ENCODE peak calls at places on chromosomes 1 and 21, in ten cellular contexts. One of them, this sample, is unnamed.

GRCh38 chr1:53527368-53527767 is 68.2 kb downstream of the DMRTB1 start:
- DNase-seq in stomach: no peak
- DNase-seq in activated T-cell treated with anti-CD3 and anti-CD28 coated beads, Interleukin-2, amount 50 U/mL, for 72 hours: no peak
- DNase-seq in fibroblast of mammary gland: no peak
- DNase-seq in sciatic nerve: no peak
- DNase-seq in activated T-helper 1 cell treated with anti-CD3 and anti-CD28 coated beads, Interleukin-2, amount 50 U/mL, for 16 hours: no peak
- DNase-seq in stimulated activated CD4-positive, alpha-beta T cell treated with anti-CD3 and anti-CD28 coated beads, Interleukin-1b, Interleukin-23, amount 100 ng/mL, for 24 hours: no peak
- DNase-seq in RWPE1: no peak
- DNase-seq in amniotic stem cell: no peak
- DNase-seq in stimulated activated CD8-positive, alpha-beta memory T cell treated with anti-CD3 and anti-CD28 coated beads, Interleukin-4, amount 100 ng/mL, for 4 hours: no peak
- DNase-seq in this sample: no peak

GRCh38 chr21:31283025-31283424 is 61.0 kb downstream of the TIAM1 start:
- DNase-seq in activated T-helper 1 cell treated with anti-CD3 and anti-CD28 coated beads, Interleukin-2, amount 50 U/mL, for 16 hours: no peak
- DNase-seq in stimulated activated CD4-positive, alpha-beta T cell treated with anti-CD3 and anti-CD28 coated beads, Interleukin-1b, Interleukin-23, amount 100 ng/mL, for 24 hours: no peak
- DNase-seq in activated T-cell treated with anti-CD3 and anti-CD28 coated beads, Interleukin-2, amount 50 U/mL, for 72 hours: peak
- DNase-seq in stimulated activated CD8-positive, alpha-beta memory T cell treated with anti-CD3 and anti-CD28 coated beads, Interleukin-4, amount 100 ng/mL, for 4 hours: peak
- DNase-seq in amniotic stem cell: no peak
- DNase-seq in RWPE1: no peak
- DNase-seq in stomach: peak
- DNase-seq in sciatic nerve: no peak
- DNase-seq in fibroblast of mammary gland: no peak
- DNase-seq in this sample: no peak

GRCh38 chr1:156705918-156706646 is 699 bp upstream of the CRABP2 start:
- DNase-seq in amniotic stem cell: peak
- DNase-seq in stomach: peak
- DNase-seq in stimulated activated CD8-positive, alpha-beta memory T cell treated with anti-CD3 and anti-CD28 coated beads, Interleukin-4, amount 100 ng/mL, for 4 hours: peak
- DNase-seq in sciatic nerve: peak
- DNase-seq in fibroblast of mammary gland: peak
- DNase-seq in RWPE1: no peak
- DNase-seq in activated T-helper 1 cell treated with anti-CD3 and anti-CD28 coated beads, Interleukin-2, amount 50 U/mL, for 16 hours: peak
- DNase-seq in activated T-cell treated with anti-CD3 and anti-CD28 coated beads, Interleukin-2, amount 50 U/mL, for 72 hours: peak
- DNase-seq in stimulated activated CD4-positive, alpha-beta T cell treated with anti-CD3 and anti-CD28 coated beads, Interleukin-1b, Interleukin-23, amount 100 ng/mL, for 24 hours: peak
- DNase-seq in this sample: peak

GRCh38 chr1:94974224-94974623 is 47.3 kb upstream of the CNN3 start:
- DNase-seq in activated T-cell treated with anti-CD3 and anti-CD28 coated beads, Interleukin-2, amount 50 U/mL, for 72 hours: no peak
- DNase-seq in stimulated activated CD8-positive, alpha-beta memory T cell treated with anti-CD3 and anti-CD28 coated beads, Interleukin-4, amount 100 ng/mL, for 4 hours: no peak
- DNase-seq in amniotic stem cell: no peak
- DNase-seq in activated T-helper 1 cell treated with anti-CD3 and anti-CD28 coated beads, Interleukin-2, amount 50 U/mL, for 16 hours: no peak
- DNase-seq in sciatic nerve: no peak
- DNase-seq in stimulated activated CD4-positive, alpha-beta T cell treated with anti-CD3 and anti-CD28 coated beads, Interleukin-1b, Interleukin-23, amount 100 ng/mL, for 24 hours: no peak
- DNase-seq in RWPE1: no peak
- DNase-seq in stomach: no peak
- DNase-seq in fibroblast of mammary gland: peak
- DNase-seq in this sample: no peak

GRCh38 chr1:58893257-58893869 is 109.5 kb upstream of the JUN start:
- DNase-seq in activated T-helper 1 cell treated with anti-CD3 and anti-CD28 coated beads, Interleukin-2, amount 50 U/mL, for 16 hours: no peak
- DNase-seq in amniotic stem cell: no peak
- DNase-seq in RWPE1: no peak
- DNase-seq in sciatic nerve: no peak
- DNase-seq in stimulated activated CD4-positive, alpha-beta T cell treated with anti-CD3 and anti-CD28 coated beads, Interleukin-1b, Interleukin-23, amount 100 ng/mL, for 24 hours: no peak
- DNase-seq in stomach: peak
- DNase-seq in stimulated activated CD8-positive, alpha-beta memory T cell treated with anti-CD3 and anti-CD28 coated beads, Interleukin-4, amount 100 ng/mL, for 4 hours: no peak
- DNase-seq in activated T-cell treated with anti-CD3 and anti-CD28 coated beads, Interleukin-2, amount 50 U/mL, for 72 hours: no peak
- DNase-seq in fibroblast of mammary gland: no peak
- DNase-seq in this sample: no peak

GRCh38 chr1:59434336-59434735 is 137.4 kb downstream of the FGGY start:
- DNase-seq in fibroblast of mammary gland: no peak
- DNase-seq in activated T-cell treated with anti-CD3 and anti-CD28 coated beads, Interleukin-2, amount 50 U/mL, for 72 hours: no peak
- DNase-seq in stimulated activated CD4-positive, alpha-beta T cell treated with anti-CD3 and anti-CD28 coated beads, Interleukin-1b, Interleukin-23, amount 100 ng/mL, for 24 hours: no peak
- DNase-seq in amniotic stem cell: no peak
- DNase-seq in stomach: no peak
- DNase-seq in RWPE1: no peak
- DNase-seq in activated T-helper 1 cell treated with anti-CD3 and anti-CD28 coated beads, Interleukin-2, amount 50 U/mL, for 16 hours: no peak
- DNase-seq in sciatic nerve: no peak
- DNase-seq in stimulated activated CD8-positive, alpha-beta memory T cell treated with anti-CD3 and anti-CD28 coated beads, Interleukin-4, amount 100 ng/mL, for 4 hours: no peak
- DNase-seq in this sample: no peak

GRCh38 chr1:24727490-24728214 is 17.6 kb upstream of the CLIC4 start:
- DNase-seq in amniotic stem cell: peak
- DNase-seq in sciatic nerve: no peak
- DNase-seq in activated T-cell treated with anti-CD3 and anti-CD28 coated beads, Interleukin-2, amount 50 U/mL, for 72 hours: no peak
- DNase-seq in stimulated activated CD4-positive, alpha-beta T cell treated with anti-CD3 and anti-CD28 coated beads, Interleukin-1b, Interleukin-23, amount 100 ng/mL, for 24 hours: no peak
- DNase-seq in stomach: peak
- DNase-seq in stimulated activated CD8-positive, alpha-beta memory T cell treated with anti-CD3 and anti-CD28 coated beads, Interleukin-4, amount 100 ng/mL, for 4 hours: no peak
- DNase-seq in fibroblast of mammary gland: peak
- DNase-seq in activated T-helper 1 cell treated with anti-CD3 and anti-CD28 coated beads, Interleukin-2, amount 50 U/mL, for 16 hours: no peak
- DNase-seq in RWPE1: no peak
- DNase-seq in this sample: no peak

GRCh38 chr1:246527402-246528088 is 20.5 kb upstream of the SMYD3 start:
- DNase-seq in stimulated activated CD8-positive, alpha-beta memory T cell treated with anti-CD3 and anti-CD28 coated beads, Interleukin-4, amount 100 ng/mL, for 4 hours: no peak
- DNase-seq in fibroblast of mammary gland: no peak
- DNase-seq in sciatic nerve: no peak
- DNase-seq in stomach: no peak
- DNase-seq in RWPE1: no peak
- DNase-seq in activated T-cell treated with anti-CD3 and anti-CD28 coated beads, Interleukin-2, amount 50 U/mL, for 72 hours: no peak
- DNase-seq in amniotic stem cell: no peak
- DNase-seq in activated T-helper 1 cell treated with anti-CD3 and anti-CD28 coated beads, Interleukin-2, amount 50 U/mL, for 16 hours: no peak
- DNase-seq in stimulated activated CD4-positive, alpha-beta T cell treated with anti-CD3 and anti-CD28 coated beads, Interleukin-1b, Interleukin-23, amount 100 ng/mL, for 24 hours: no peak
- DNase-seq in this sample: no peak

GRCh38 chr1:28971980-28972771 is 57.8 kb downstream of the EPB41 start:
- DNase-seq in amniotic stem cell: peak
- DNase-seq in stimulated activated CD4-positive, alpha-beta T cell treated with anti-CD3 and anti-CD28 coated beads, Interleukin-1b, Interleukin-23, amount 100 ng/mL, for 24 hours: no peak
- DNase-seq in activated T-cell treated with anti-CD3 and anti-CD28 coated beads, Interleukin-2, amount 50 U/mL, for 72 hours: peak
- DNase-seq in sciatic nerve: no peak
- DNase-seq in stomach: no peak
- DNase-seq in activated T-helper 1 cell treated with anti-CD3 and anti-CD28 coated beads, Interleukin-2, amount 50 U/mL, for 16 hours: no peak
- DNase-seq in fibroblast of mammary gland: peak
- DNase-seq in RWPE1: peak
- DNase-seq in stimulated activated CD8-positive, alpha-beta memory T cell treated with anti-CD3 and anti-CD28 coated beads, Interleukin-4, amount 100 ng/mL, for 4 hours: no peak
- DNase-seq in this sample: no peak

GRCh38 chr1:182405578-182405977 is 5.1 kb upstream of the TEDDM1 start:
- DNase-seq in sciatic nerve: no peak
- DNase-seq in activated T-helper 1 cell treated with anti-CD3 and anti-CD28 coated beads, Interleukin-2, amount 50 U/mL, for 16 hours: no peak
- DNase-seq in amniotic stem cell: no peak
- DNase-seq in stimulated activated CD8-positive, alpha-beta memory T cell treated with anti-CD3 and anti-CD28 coated beads, Interleukin-4, amount 100 ng/mL, for 4 hours: no peak
- DNase-seq in RWPE1: no peak
- DNase-seq in stomach: no peak
- DNase-seq in fibroblast of mammary gland: no peak
- DNase-seq in activated T-cell treated with anti-CD3 and anti-CD28 coated beads, Interleukin-2, amount 50 U/mL, for 72 hours: no peak
- DNase-seq in stimulated activated CD4-positive, alpha-beta T cell treated with anti-CD3 and anti-CD28 coated beads, Interleukin-1b, Interleukin-23, amount 100 ng/mL, for 24 hours: no peak
- DNase-seq in this sample: no peak

GRCh38 chr1:86015375-86015774 is 141.2 kb downstream of the COL24A1 start:
- DNase-seq in stomach: no peak
- DNase-seq in activated T-helper 1 cell treated with anti-CD3 and anti-CD28 coated beads, Interleukin-2, amount 50 U/mL, for 16 hours: no peak
- DNase-seq in activated T-cell treated with anti-CD3 and anti-CD28 coated beads, Interleukin-2, amount 50 U/mL, for 72 hours: no peak
- DNase-seq in stimulated activated CD8-positive, alpha-beta memory T cell treated with anti-CD3 and anti-CD28 coated beads, Interleukin-4, amount 100 ng/mL, for 4 hours: no peak
- DNase-seq in RWPE1: no peak
- DNase-seq in amniotic stem cell: no peak
- DNase-seq in fibroblast of mammary gland: no peak
- DNase-seq in sciatic nerve: no peak
- DNase-seq in stimulated activated CD4-positive, alpha-beta T cell treated with anti-CD3 and anti-CD28 coated beads, Interleukin-1b, Interleukin-23, amount 100 ng/mL, for 24 hours: no peak
- DNase-seq in this sample: no peak

GRCh38 chr1:235239821-235240220 is 78.8 kb upstream of the RBM34 start:
- DNase-seq in sciatic nerve: no peak
- DNase-seq in stimulated activated CD8-positive, alpha-beta memory T cell treated with anti-CD3 and anti-CD28 coated beads, Interleukin-4, amount 100 ng/mL, for 4 hours: no peak
- DNase-seq in activated T-cell treated with anti-CD3 and anti-CD28 coated beads, Interleukin-2, amount 50 U/mL, for 72 hours: no peak
- DNase-seq in stomach: no peak
- DNase-seq in amniotic stem cell: no peak
- DNase-seq in stimulated activated CD4-positive, alpha-beta T cell treated with anti-CD3 and anti-CD28 coated beads, Interleukin-1b, Interleukin-23, amount 100 ng/mL, for 24 hours: no peak
- DNase-seq in fibroblast of mammary gland: no peak
- DNase-seq in activated T-helper 1 cell treated with anti-CD3 and anti-CD28 coated beads, Interleukin-2, amount 50 U/mL, for 16 hours: no peak
- DNase-seq in RWPE1: no peak
- DNase-seq in this sample: no peak

GRCh38 chr21:34311561-34312330 is 52.1 kb upstream of the KCNE2 start:
- DNase-seq in RWPE1: no peak
- DNase-seq in amniotic stem cell: no peak
- DNase-seq in stomach: no peak
- DNase-seq in sciatic nerve: no peak
- DNase-seq in fibroblast of mammary gland: no peak
- DNase-seq in activated T-helper 1 cell treated with anti-CD3 and anti-CD28 coated beads, Interleukin-2, amount 50 U/mL, for 16 hours: no peak
- DNase-seq in stimulated activated CD4-positive, alpha-beta T cell treated with anti-CD3 and anti-CD28 coated beads, Interleukin-1b, Interleukin-23, amount 100 ng/mL, for 24 hours: no peak
- DNase-seq in stimulated activated CD8-positive, alpha-beta memory T cell treated with anti-CD3 and anti-CD28 coated beads, Interleukin-4, amount 100 ng/mL, for 4 hours: no peak
- DNase-seq in activated T-cell treated with anti-CD3 and anti-CD28 coated beads, Interleukin-2, amount 50 U/mL, for 72 hours: no peak
- DNase-seq in this sample: no peak

GRCh38 chr1:63343922-63344321 is 21.6 kb downstream of the FOXD3 start:
- DNase-seq in amniotic stem cell: no peak
- DNase-seq in stimulated activated CD4-positive, alpha-beta T cell treated with anti-CD3 and anti-CD28 coated beads, Interleukin-1b, Interleukin-23, amount 100 ng/mL, for 24 hours: no peak
- DNase-seq in fibroblast of mammary gland: no peak
- DNase-seq in stimulated activated CD8-positive, alpha-beta memory T cell treated with anti-CD3 and anti-CD28 coated beads, Interleukin-4, amount 100 ng/mL, for 4 hours: no peak
- DNase-seq in activated T-helper 1 cell treated with anti-CD3 and anti-CD28 coated beads, Interleukin-2, amount 50 U/mL, for 16 hours: no peak
- DNase-seq in sciatic nerve: no peak
- DNase-seq in stomach: no peak
- DNase-seq in activated T-cell treated with anti-CD3 and anti-CD28 coated beads, Interleukin-2, amount 50 U/mL, for 72 hours: no peak
- DNase-seq in RWPE1: no peak
- DNase-seq in this sample: no peak

GRCh38 chr1:221714227-221715116 is 27.4 kb downstream of the DUSP10 start:
- DNase-seq in activated T-helper 1 cell treated with anti-CD3 and anti-CD28 coated beads, Interleukin-2, amount 50 U/mL, for 16 hours: no peak
- DNase-seq in stimulated activated CD8-positive, alpha-beta memory T cell treated with anti-CD3 and anti-CD28 coated beads, Interleukin-4, amount 100 ng/mL, for 4 hours: no peak
- DNase-seq in stomach: no peak
- DNase-seq in RWPE1: no peak
- DNase-seq in activated T-cell treated with anti-CD3 and anti-CD28 coated beads, Interleukin-2, amount 50 U/mL, for 72 hours: no peak
- DNase-seq in amniotic stem cell: no peak
- DNase-seq in sciatic nerve: no peak
- DNase-seq in fibroblast of mammary gland: no peak
- DNase-seq in stimulated activated CD4-positive, alpha-beta T cell treated with anti-CD3 and anti-CD28 coated beads, Interleukin-1b, Interleukin-23, amount 100 ng/mL, for 24 hours: no peak
- DNase-seq in this sample: no peak

GRCh38 chr1:113536182-113536780 is 146.0 kb downstream of the MAGI3 start:
- DNase-seq in RWPE1: no peak
- DNase-seq in activated T-cell treated with anti-CD3 and anti-CD28 coated beads, Interleukin-2, amount 50 U/mL, for 72 hours: no peak
- DNase-seq in sciatic nerve: no peak
- DNase-seq in stimulated activated CD8-positive, alpha-beta memory T cell treated with anti-CD3 and anti-CD28 coated beads, Interleukin-4, amount 100 ng/mL, for 4 hours: no peak
- DNase-seq in stimulated activated CD4-positive, alpha-beta T cell treated with anti-CD3 and anti-CD28 coated beads, Interleukin-1b, Interleukin-23, amount 100 ng/mL, for 24 hours: no peak
- DNase-seq in amniotic stem cell: no peak
- DNase-seq in activated T-helper 1 cell treated with anti-CD3 and anti-CD28 coated beads, Interleukin-2, amount 50 U/mL, for 16 hours: no peak
- DNase-seq in stomach: no peak
- DNase-seq in fibroblast of mammary gland: peak
- DNase-seq in this sample: no peak

GRCh38 chr1:146019225-146020057 is 2.1 kb downstream of the HJV start:
- DNase-seq in RWPE1: no peak
- DNase-seq in activated T-helper 1 cell treated with anti-CD3 and anti-CD28 coated beads, Interleukin-2, amount 50 U/mL, for 16 hours: no peak
- DNase-seq in sciatic nerve: peak
- DNase-seq in fibroblast of mammary gland: no peak
- DNase-seq in stimulated activated CD4-positive, alpha-beta T cell treated with anti-CD3 and anti-CD28 coated beads, Interleukin-1b, Interleukin-23, amount 100 ng/mL, for 24 hours: no peak
- DNase-seq in amniotic stem cell: no peak
- DNase-seq in stimulated activated CD8-positive, alpha-beta memory T cell treated with anti-CD3 and anti-CD28 coated beads, Interleukin-4, amount 100 ng/mL, for 4 hours: no peak
- DNase-seq in stomach: no peak
- DNase-seq in activated T-cell treated with anti-CD3 and anti-CD28 coated beads, Interleukin-2, amount 50 U/mL, for 72 hours: no peak
- DNase-seq in this sample: no peak

GRCh38 chr21:34930971-34931370 is 118.1 kb downstream of the RUNX1 start:
- DNase-seq in stomach: no peak
- DNase-seq in stimulated activated CD8-positive, alpha-beta memory T cell treated with anti-CD3 and anti-CD28 coated beads, Interleukin-4, amount 100 ng/mL, for 4 hours: no peak
- DNase-seq in stimulated activated CD4-positive, alpha-beta T cell treated with anti-CD3 and anti-CD28 coated beads, Interleukin-1b, Interleukin-23, amount 100 ng/mL, for 24 hours: no peak
- DNase-seq in activated T-helper 1 cell treated with anti-CD3 and anti-CD28 coated beads, Interleukin-2, amount 50 U/mL, for 16 hours: no peak
- DNase-seq in amniotic stem cell: no peak
- DNase-seq in activated T-cell treated with anti-CD3 and anti-CD28 coated beads, Interleukin-2, amount 50 U/mL, for 72 hours: no peak
- DNase-seq in sciatic nerve: no peak
- DNase-seq in fibroblast of mammary gland: peak
- DNase-seq in RWPE1: no peak
- DNase-seq in this sample: no peak

GRCh38 chr1:153946622-153947246 is at the start of gene DENND4B:
- DNase-seq in stomach: peak
- DNase-seq in activated T-helper 1 cell treated with anti-CD3 and anti-CD28 coated beads, Interleukin-2, amount 50 U/mL, for 16 hours: peak
- DNase-seq in stimulated activated CD8-positive, alpha-beta memory T cell treated with anti-CD3 and anti-CD28 coated beads, Interleukin-4, amount 100 ng/mL, for 4 hours: peak
- DNase-seq in fibroblast of mammary gland: peak
- DNase-seq in stimulated activated CD4-positive, alpha-beta T cell treated with anti-CD3 and anti-CD28 coated beads, Interleukin-1b, Interleukin-23, amount 100 ng/mL, for 24 hours: peak
- DNase-seq in sciatic nerve: peak
- DNase-seq in amniotic stem cell: peak
- DNase-seq in RWPE1: peak
- DNase-seq in activated T-cell treated with anti-CD3 and anti-CD28 coated beads, Interleukin-2, amount 50 U/mL, for 72 hours: peak
- DNase-seq in this sample: peak

GRCh38 chr1:151416231-151416630 is 16.9 kb downstream of the PSMB4 start:
- DNase-seq in activated T-helper 1 cell treated with anti-CD3 and anti-CD28 coated beads, Interleukin-2, amount 50 U/mL, for 16 hours: no peak
- DNase-seq in sciatic nerve: no peak
- DNase-seq in stimulated activated CD4-positive, alpha-beta T cell treated with anti-CD3 and anti-CD28 coated beads, Interleukin-1b, Interleukin-23, amount 100 ng/mL, for 24 hours: no peak
- DNase-seq in stomach: no peak
- DNase-seq in fibroblast of mammary gland: peak
- DNase-seq in amniotic stem cell: peak
- DNase-seq in stimulated activated CD8-positive, alpha-beta memory T cell treated with anti-CD3 and anti-CD28 coated beads, Interleukin-4, amount 100 ng/mL, for 4 hours: no peak
- DNase-seq in RWPE1: no peak
- DNase-seq in activated T-cell treated with anti-CD3 and anti-CD28 coated beads, Interleukin-2, amount 50 U/mL, for 72 hours: no peak
- DNase-seq in this sample: no peak

GRCh38 chr1:174359454-174359805 is 88.3 kb upstream of the GPR52 start:
- DNase-seq in stimulated activated CD8-positive, alpha-beta memory T cell treated with anti-CD3 and anti-CD28 coated beads, Interleukin-4, amount 100 ng/mL, for 4 hours: no peak
- DNase-seq in activated T-cell treated with anti-CD3 and anti-CD28 coated beads, Interleukin-2, amount 50 U/mL, for 72 hours: no peak
- DNase-seq in stomach: no peak
- DNase-seq in activated T-helper 1 cell treated with anti-CD3 and anti-CD28 coated beads, Interleukin-2, amount 50 U/mL, for 16 hours: no peak
- DNase-seq in sciatic nerve: no peak
- DNase-seq in amniotic stem cell: no peak
- DNase-seq in RWPE1: no peak
- DNase-seq in fibroblast of mammary gland: no peak
- DNase-seq in stimulated activated CD4-positive, alpha-beta T cell treated with anti-CD3 and anti-CD28 coated beads, Interleukin-1b, Interleukin-23, amount 100 ng/mL, for 24 hours: no peak
- DNase-seq in this sample: no peak

GRCh38 chr1:211613108-211613947 is 34.4 kb upstream of the SLC30A1 start:
- DNase-seq in stimulated activated CD8-positive, alpha-beta memory T cell treated with anti-CD3 and anti-CD28 coated beads, Interleukin-4, amount 100 ng/mL, for 4 hours: no peak
- DNase-seq in activated T-cell treated with anti-CD3 and anti-CD28 coated beads, Interleukin-2, amount 50 U/mL, for 72 hours: no peak
- DNase-seq in stomach: peak
- DNase-seq in activated T-helper 1 cell treated with anti-CD3 and anti-CD28 coated beads, Interleukin-2, amount 50 U/mL, for 16 hours: no peak
- DNase-seq in sciatic nerve: peak
- DNase-seq in amniotic stem cell: peak
- DNase-seq in RWPE1: peak
- DNase-seq in stimulated activated CD4-positive, alpha-beta T cell treated with anti-CD3 and anti-CD28 coated beads, Interleukin-1b, Interleukin-23, amount 100 ng/mL, for 24 hours: no peak
- DNase-seq in fibroblast of mammary gland: peak
- DNase-seq in this sample: no peak

GRCh38 chr21:44285547-44285992 is at the start of gene AIRE:
- DNase-seq in sciatic nerve: peak
- DNase-seq in activated T-cell treated with anti-CD3 and anti-CD28 coated beads, Interleukin-2, amount 50 U/mL, for 72 hours: no peak
- DNase-seq in stimulated activated CD8-positive, alpha-beta memory T cell treated with anti-CD3 and anti-CD28 coated beads, Interleukin-4, amount 100 ng/mL, for 4 hours: no peak
- DNase-seq in stomach: no peak
- DNase-seq in amniotic stem cell: no peak
- DNase-seq in fibroblast of mammary gland: no peak
- DNase-seq in RWPE1: no peak
- DNase-seq in stimulated activated CD4-positive, alpha-beta T cell treated with anti-CD3 and anti-CD28 coated beads, Interleukin-1b, Interleukin-23, amount 100 ng/mL, for 24 hours: no peak
- DNase-seq in activated T-helper 1 cell treated with anti-CD3 and anti-CD28 coated beads, Interleukin-2, amount 50 U/mL, for 16 hours: no peak
- DNase-seq in this sample: no peak

GRCh38 chr1:29896791-29897725 is 660.7 kb downstream of the PTPRU start:
- DNase-seq in stimulated activated CD8-positive, alpha-beta memory T cell treated with anti-CD3 and anti-CD28 coated beads, Interleukin-4, amount 100 ng/mL, for 4 hours: no peak
- DNase-seq in sciatic nerve: peak
- DNase-seq in stimulated activated CD4-positive, alpha-beta T cell treated with anti-CD3 and anti-CD28 coated beads, Interleukin-1b, Interleukin-23, amount 100 ng/mL, for 24 hours: no peak
- DNase-seq in activated T-cell treated with anti-CD3 and anti-CD28 coated beads, Interleukin-2, amount 50 U/mL, for 72 hours: no peak
- DNase-seq in amniotic stem cell: no peak
- DNase-seq in stomach: no peak
- DNase-seq in fibroblast of mammary gland: no peak
- DNase-seq in activated T-helper 1 cell treated with anti-CD3 and anti-CD28 coated beads, Interleukin-2, amount 50 U/mL, for 16 hours: no peak
- DNase-seq in RWPE1: no peak
- DNase-seq in this sample: no peak

GRCh38 chr21:23858878-23859277 is 1748.4 kb downstream of the MRPL39 start:
- DNase-seq in stomach: no peak
- DNase-seq in sciatic nerve: no peak
- DNase-seq in amniotic stem cell: no peak
- DNase-seq in activated T-helper 1 cell treated with anti-CD3 and anti-CD28 coated beads, Interleukin-2, amount 50 U/mL, for 16 hours: no peak
- DNase-seq in stimulated activated CD8-positive, alpha-beta memory T cell treated with anti-CD3 and anti-CD28 coated beads, Interleukin-4, amount 100 ng/mL, for 4 hours: no peak
- DNase-seq in fibroblast of mammary gland: no peak
- DNase-seq in stimulated activated CD4-positive, alpha-beta T cell treated with anti-CD3 and anti-CD28 coated beads, Interleukin-1b, Interleukin-23, amount 100 ng/mL, for 24 hours: no peak
- DNase-seq in activated T-cell treated with anti-CD3 and anti-CD28 coated beads, Interleukin-2, amount 50 U/mL, for 72 hours: no peak
- DNase-seq in RWPE1: no peak
- DNase-seq in this sample: no peak

GRCh38 chr1:38418195-38419030 is 371.8 kb upstream of the POU3F1 start:
- DNase-seq in stimulated activated CD4-positive, alpha-beta T cell treated with anti-CD3 and anti-CD28 coated beads, Interleukin-1b, Interleukin-23, amount 100 ng/mL, for 24 hours: no peak
- DNase-seq in amniotic stem cell: no peak
- DNase-seq in activated T-helper 1 cell treated with anti-CD3 and anti-CD28 coated beads, Interleukin-2, amount 50 U/mL, for 16 hours: no peak
- DNase-seq in stimulated activated CD8-positive, alpha-beta memory T cell treated with anti-CD3 and anti-CD28 coated beads, Interleukin-4, amount 100 ng/mL, for 4 hours: no peak
- DNase-seq in sciatic nerve: no peak
- DNase-seq in stomach: no peak
- DNase-seq in RWPE1: no peak
- DNase-seq in fibroblast of mammary gland: no peak
- DNase-seq in activated T-cell treated with anti-CD3 and anti-CD28 coated beads, Interleukin-2, amount 50 U/mL, for 72 hours: no peak
- DNase-seq in this sample: no peak

GRCh38 chr1:12452262-12452661 is 165.7 kb downstream of the DHRS3 start:
- DNase-seq in stomach: no peak
- DNase-seq in activated T-cell treated with anti-CD3 and anti-CD28 coated beads, Interleukin-2, amount 50 U/mL, for 72 hours: no peak
- DNase-seq in fibroblast of mammary gland: no peak
- DNase-seq in sciatic nerve: no peak
- DNase-seq in stimulated activated CD8-positive, alpha-beta memory T cell treated with anti-CD3 and anti-CD28 coated beads, Interleukin-4, amount 100 ng/mL, for 4 hours: no peak
- DNase-seq in stimulated activated CD4-positive, alpha-beta T cell treated with anti-CD3 and anti-CD28 coated beads, Interleukin-1b, Interleukin-23, amount 100 ng/mL, for 24 hours: no peak
- DNase-seq in RWPE1: no peak
- DNase-seq in activated T-helper 1 cell treated with anti-CD3 and anti-CD28 coated beads, Interleukin-2, amount 50 U/mL, for 16 hours: no peak
- DNase-seq in amniotic stem cell: no peak
- DNase-seq in this sample: no peak

GRCh38 chr1:2102753-2103152 is 52.5 kb downstream of the PRKCZ start:
- DNase-seq in amniotic stem cell: no peak
- DNase-seq in sciatic nerve: no peak
- DNase-seq in RWPE1: no peak
- DNase-seq in stimulated activated CD8-positive, alpha-beta memory T cell treated with anti-CD3 and anti-CD28 coated beads, Interleukin-4, amount 100 ng/mL, for 4 hours: no peak
- DNase-seq in stimulated activated CD4-positive, alpha-beta T cell treated with anti-CD3 and anti-CD28 coated beads, Interleukin-1b, Interleukin-23, amount 100 ng/mL, for 24 hours: no peak
- DNase-seq in activated T-cell treated with anti-CD3 and anti-CD28 coated beads, Interleukin-2, amount 50 U/mL, for 72 hours: no peak
- DNase-seq in fibroblast of mammary gland: no peak
- DNase-seq in stomach: no peak
- DNase-seq in activated T-helper 1 cell treated with anti-CD3 and anti-CD28 coated beads, Interleukin-2, amount 50 U/mL, for 16 hours: no peak
- DNase-seq in this sample: no peak